ENCODE peak calls at places on chromosomes 3 and 15, in eight cellular contexts. Q, B, E, I, T, K, D and J are unnamed samples.

GRCh38 chr3:156605686-156606605 is 51.0 kb upstream of the SSR3 start:
- DNase-seq in I (peak; percentile 23), D (peak; percentile 91), E (no peak), B (peak; percentile 31), T (peak; percentile 69), K (no peak), Q (peak; percentile 38), J (no peak)

GRCh38 chr3:160885791-160886286 is 129.8 kb downstream of the PPM1L start:
- DNase-seq in I (peak; percentile 74), D (no peak), B (no peak), Q (peak; percentile 42), T (peak; percentile 27), E (peak; percentile 13), K (no peak), J (peak; percentile 1)

GRCh38 chr15:68256675-68257450 is 20.7 kb upstream of the FEM1B start:
- DNase-seq in Q (peak; percentile 96), D (no peak), E (no peak), T (peak; percentile 68), B (peak; percentile 94), K (peak; percentile 90), I (peak; percentile 89), J (no peak)

GRCh38 chr3:98718730-98719129 is 44.4 kb upstream of the ST3GAL6 start:
- DNase-seq in I (no peak), E (no peak), T (no peak), Q (no peak), D (no peak), B (no peak), K (no peak), J (no peak)

GRCh38 chr3:79086514-79086913 is 681.3 kb downstream of the ROBO1 start:
- DNase-seq in I (peak; percentile 20), B (peak; percentile 13), K (peak; percentile 63), D (no peak), T (peak; percentile 63), Q (peak; percentile 38), E (no peak), J (no peak)

GRCh38 chr3:65950340-65951326 is 88.1 kb downstream of the MAGI1 start:
- DNase-seq in E (no peak), K (no peak), D (no peak), T (no peak), B (no peak), I (no peak), Q (no peak), J (no peak)

GRCh38 chr15:69798481-69799315 is 299.0 kb downstream of the TLE3 start:
- DNase-seq in Q (no peak), E (no peak), B (no peak), T (peak; percentile 54), I (no peak), D (no peak), K (no peak), J (no peak)

GRCh38 chr3:154795582-154795981 is 284.5 kb upstream of the MME start:
- DNase-seq in T (peak; percentile 97), D (no peak), I (no peak), B (no peak), Q (no peak), E (no peak), K (no peak), J (no peak)

GRCh38 chr3:13891492-13892073 is 11.7 kb upstream of the WNT7A start:
- DNase-seq in Q (no peak), K (no peak), B (no peak), E (no peak), D (no peak), I (no peak), T (no peak), J (no peak)

GRCh38 chr3:137071104-137071503 is 113.3 kb downstream of the IL20RB start:
- DNase-seq in I (peak; percentile 31), T (no peak), B (no peak), D (no peak), E (no peak), K (no peak), Q (no peak), J (no peak)

GRCh38 chr15:92226020-92226612 is 167.6 kb upstream of the ST8SIA2 start:
- DNase-seq in Q (peak; percentile 6), E (no peak), K (peak; percentile 32), T (no peak), B (no peak), I (no peak), D (no peak), J (no peak)

GRCh38 chr3:163138258-163138657 is 1641.7 kb downstream of the OTOL1 start:
- DNase-seq in T (no peak), D (no peak), Q (no peak), K (no peak), I (no peak), B (no peak), E (no peak), J (no peak)

GRCh38 chr3:15889936-15890335 is 92.2 kb upstream of the ANKRD28 start:
- DNase-seq in K (no peak), B (no peak), D (peak; percentile 57), E (no peak), Q (no peak), T (no peak), I (no peak), J (no peak)

GRCh38 chr15:53710906-53711305 is 48.6 kb downstream of the WDR72 start:
- DNase-seq in T (no peak), D (no peak), Q (no peak), E (no peak), K (no peak), I (no peak), B (no peak), J (no peak)

DNA sequence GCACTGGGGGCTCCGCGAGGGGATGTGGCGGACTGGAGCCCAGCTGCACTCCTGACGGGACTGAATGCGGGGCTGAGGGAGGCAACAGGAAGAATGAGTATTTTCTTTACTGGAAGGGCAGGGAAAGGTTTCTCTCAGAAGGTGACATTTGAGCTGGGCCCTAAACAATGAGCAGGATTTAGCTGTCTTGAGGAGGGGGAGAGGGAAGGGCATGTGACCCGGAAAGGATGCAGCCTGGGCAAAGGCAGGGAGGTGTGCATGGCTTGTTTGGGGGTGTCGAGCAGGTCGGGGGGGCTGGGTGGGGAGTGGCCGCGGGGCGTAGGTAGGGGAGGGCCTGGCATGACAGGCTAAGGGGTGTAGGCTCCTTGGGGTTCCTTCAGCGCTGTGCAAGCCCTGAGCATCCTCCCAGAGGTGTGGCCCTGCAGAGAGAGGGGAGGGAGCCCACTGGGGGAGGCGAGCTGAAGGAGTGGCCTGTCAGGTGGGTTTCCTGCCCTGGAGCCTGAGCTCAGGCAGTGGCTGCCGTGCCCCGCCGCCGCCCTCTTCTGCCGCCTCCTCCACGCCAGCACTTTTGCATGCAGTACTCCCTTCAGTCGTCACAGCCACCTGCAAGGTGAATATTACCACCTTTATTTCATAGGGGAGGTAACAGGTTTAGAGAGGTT is 17.2 kb upstream of the ANKDD1A start:
- DNase-seq in B (no peak), T (no peak), K (no peak), I (peak; percentile 84), D (no peak), E (peak; percentile 76), Q (no peak), J (peak; percentile 27)
- TF ChIP-seq POLR2A in B (no peak), T (no peak), K (no peak), I (peak; percentile 16), D (no peak), E (peak; percentile 74), Q (no peak), J (no peak)

GRCh38 chr3:72190050-72190449 is 405.1 kb upstream of the PROK2 start:
- DNase-seq in B (no peak), K (no peak), D (no peak), I (no peak), E (no peak), T (no peak), Q (no peak), J (no peak)

GRCh38 chr3:72189344-72189743 is 404.4 kb upstream of the PROK2 start:
- DNase-seq in E (no peak), T (no peak), Q (no peak), I (no peak), D (no peak), B (no peak), K (no peak), J (no peak)

GRCh38 chr3:72185549-72186484 is 400.9 kb upstream of the PROK2 start:
- DNase-seq in T (peak; percentile 80), K (peak; percentile 7), B (no peak), Q (no peak), D (no peak), I (no peak), E (no peak), J (no peak)

GRCh38 chr3:72186485-72186864 is 401.5 kb upstream of the PROK2 start:
- DNase-seq in T (peak; percentile 60), K (no peak), I (no peak), E (no peak), Q (no peak), D (no peak), B (no peak), J (no peak)

DNA sequence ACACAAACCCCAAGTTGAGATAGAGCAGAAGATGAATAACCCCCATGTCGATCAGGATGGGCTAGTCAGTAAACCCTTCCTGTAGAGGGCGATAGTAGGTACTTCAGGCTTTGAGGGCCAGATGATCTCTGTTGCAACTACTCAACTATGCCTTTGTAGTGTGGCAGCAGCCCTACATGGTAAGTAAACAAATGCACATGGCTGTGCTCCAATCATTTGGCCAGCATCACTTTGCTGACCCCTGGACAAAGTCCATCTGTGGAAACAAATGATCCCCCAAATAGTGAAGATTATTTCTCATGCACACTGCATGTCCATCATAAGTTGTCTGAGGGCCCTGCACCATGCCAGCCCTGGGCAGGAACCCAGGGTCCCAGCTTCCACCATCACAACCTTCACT is 402.2 kb upstream of the PROK2 start:
- DNase-seq in Q (no peak), D (no peak), I (no peak), B (no peak), K (peak; percentile 17), T (no peak), E (no peak), J (no peak)
- TF ChIP-seq CTCF in Q (no peak), D (no peak), I (no peak), B (no peak), K (no peak), T (no peak), E (peak; percentile 11), J (no peak)

GRCh38 chr3:190378240-190378891 is 9.6 kb upstream of the CLDN16 start:
- DNase-seq in K (peak; percentile 48), I (no peak), T (peak; percentile 79), D (no peak), B (no peak), E (no peak), Q (peak; percentile 62), J (no peak)
- H3K4me1 ChIP-seq in K (peaks cover 35% of the 10 kb centered on the region), I (peaks cover 8% of the 10 kb centered on the region), T (no peaks in the 10 kb centered on the region), D (no peaks in the 10 kb centered on the region), B (no peaks in the 10 kb centered on the region), E (no peaks in the 10 kb centered on the region), Q (no peaks in the 10 kb centered on the region), J (no peaks in the 10 kb centered on the region)

GRCh38 chr3:146834917-146835316 is 229.8 kb upstream of the PLSCR5 start:
- DNase-seq in K (no peak), D (no peak), I (no peak), E (no peak), Q (peak; percentile 21), B (no peak), T (no peak), J (no peak)
- TF ChIP-seq POLR2A in K (no peak), D (no peak), I (no peak), E (no peak), Q (no peak), B (no peak), T (no peak), J (no peak)

GRCh38 chr3:49553320-49553689 is 972 bp upstream of the BSN start:
- DNase-seq in I (no peak), E (no peak), B (no peak), T (peak; percentile 48), Q (no peak), K (no peak), D (no peak), J (no peak)
- TF ChIP-seq CTCF in I (no peak), E (no peak), B (no peak), T (no peak), Q (no peak), K (no peak), D (no peak), J (no peak)